ENCODE peak calls at places on chromosomes 7 and 10, in eight cellular contexts. P is foreskin keratinocyte, G is H9, U is Peyer's patch, I is lower lobe of right lung, Q is uterus, L is GM23338, S is HAP-1. F is an unnamed sample. For H3K4me1, the result is how much of the 10 kb centered on the place peaks cover.

GRCh38 chr10:118057351-118057750 is 10.6 kb upstream of the RAB11FIP2 start:
- DNase-seq in P (no peak), G (peak), U (no peak), I (no peak), Q (no peak), L (peak), S (no peak), F (no peak)

GRCh38 chr7:100791881-100792666 is 35.2 kb downstream of the EPHB4 start:
- DNase-seq in P (no peak), G (no peak), U (no peak), I (no peak), Q (no peak), L (no peak), S (no peak), F (no peak)

GRCh38 chr7:23787272-23787671 is 77.3 kb downstream of the STK31 start:
- DNase-seq in P (no peak), G (no peak), U (no peak), I (no peak), Q (no peak), L (peak), S (no peak), F (no peak)

GRCh38 chr7:80721880-80722595 is 83.6 kb downstream of the CD36 start:
- DNase-seq in P (peak), G (no peak), U (no peak), I (peak), Q (peak), L (peak), S (no peak), F (peak)

GRCh38 chr10:69451784-69452251 is 553 bp downstream of the TSPAN15 start:
- DNase-seq in P (no peak), G (peak), U (peak), I (peak), Q (no peak), L (peak), S (peak), F (no peak)

GRCh38 chr7:47327698-47328391 is 254.1 kb downstream of the TNS3 start:
- DNase-seq in P (peak), G (peak), U (peak), I (peak), Q (peak), L (peak), S (peak), F (peak)

GRCh38 chr7:121301441-121302213 is 27.2 kb upstream of the WNT16 start:
- DNase-seq in P (peak), G (no peak), U (no peak), I (no peak), Q (no peak), L (no peak), S (no peak), F (no peak)

GRCh38 chr10:131112691-131113090 is 198.8 kb downstream of the TCERG1L start:
- DNase-seq in P (no peak), G (no peak), U (no peak), I (peak), Q (no peak), L (no peak), S (no peak), F (no peak)

GRCh38 chr10:117112220-117112619 is 25.9 kb downstream of the VAX1 start:
- DNase-seq in P (no peak), G (no peak), U (no peak), I (no peak), Q (no peak), L (peak), S (peak), F (no peak)

GRCh38 chr7:130445008-130445407 is 4.2 kb upstream of the CEP41 start:
- DNase-seq in P (no peak), G (no peak), U (no peak), I (no peak), Q (no peak), L (no peak), S (no peak), F (no peak)

GRCh38 chr7:102152672-102153585 is 133.7 kb upstream of the SH2B2 start:
- DNase-seq in P (peak), G (peak), U (peak), I (no peak), Q (peak), L (peak), S (peak), F (no peak)

GRCh38 chr7:5354460-5355279 is 69.0 kb downstream of the TNRC18 start:
- DNase-seq in P (no peak), G (peak), U (peak), I (no peak), Q (peak), L (peak), S (no peak), F (peak)

GRCh38 chr10:35413985-35414861 is 77.9 kb downstream of the CCNY start:
- DNase-seq in P (no peak), G (no peak), U (no peak), I (no peak), Q (peak), L (no peak), S (no peak), F (peak)

GRCh38 chr7:41711283-41712064 is 8.6 kb upstream of the INHBA start:
- DNase-seq in P (peak), G (peak), U (no peak), I (peak), Q (no peak), L (peak), S (peak), F (no peak)

GRCh38 chr10:35765039-35765662 is 123.1 kb upstream of the FZD8 start:
- DNase-seq in P (no peak), G (peak), U (no peak), I (peak), Q (no peak), L (peak), S (no peak), F (no peak)

GRCh38 chr10:101028446-101029244 is 2.3 kb downstream of the PDZD7 start:
- DNase-seq in P (no peak), G (no peak), U (peak), I (no peak), Q (no peak), L (no peak), S (no peak), F (no peak)

GRCh38 chr7:79412438-79412837 is 41.0 kb downstream of the MAGI2 start:
- DNase-seq in P (no peak), G (no peak), U (no peak), I (no peak), Q (no peak), L (no peak), S (no peak), F (no peak)

GRCh38 chr10:118629211-118629610 is 33.8 kb upstream of the PRLHR start:
- DNase-seq in P (no peak), G (no peak), U (no peak), I (no peak), Q (peak), L (no peak), S (no peak), F (no peak)

GRCh38 chr10:78035933-78036583 is 2.4 kb downstream of the RPS24 start:
- DNase-seq in P (no peak), G (no peak), U (no peak), I (no peak), Q (no peak), L (no peak), S (no peak), F (no peak)

GRCh38 chr10:104315486-104315921 is 22.8 kb downstream of the ITPRIP start:
- DNase-seq in P (no peak), G (no peak), U (no peak), I (no peak), Q (no peak), L (no peak), S (no peak), F (no peak)

GRCh38 chr7:2175091-2175490 is 57.7 kb downstream of the MAD1L1 start:
- DNase-seq in P (no peak), G (no peak), U (no peak), I (no peak), Q (no peak), L (no peak), S (no peak), F (peak)

GRCh38 chr7:24786941-24787340 is 29.7 kb upstream of the GSDME start:
- DNase-seq in P (peak), G (no peak), U (no peak), I (peak), Q (no peak), L (no peak), S (no peak), F (no peak)

GRCh38 chr10:88165849-88166271 is 302.4 kb downstream of the PTEN start:
- DNase-seq in P (no peak), G (no peak), U (no peak), I (no peak), Q (no peak), L (no peak), S (peak), F (no peak)

DNA sequence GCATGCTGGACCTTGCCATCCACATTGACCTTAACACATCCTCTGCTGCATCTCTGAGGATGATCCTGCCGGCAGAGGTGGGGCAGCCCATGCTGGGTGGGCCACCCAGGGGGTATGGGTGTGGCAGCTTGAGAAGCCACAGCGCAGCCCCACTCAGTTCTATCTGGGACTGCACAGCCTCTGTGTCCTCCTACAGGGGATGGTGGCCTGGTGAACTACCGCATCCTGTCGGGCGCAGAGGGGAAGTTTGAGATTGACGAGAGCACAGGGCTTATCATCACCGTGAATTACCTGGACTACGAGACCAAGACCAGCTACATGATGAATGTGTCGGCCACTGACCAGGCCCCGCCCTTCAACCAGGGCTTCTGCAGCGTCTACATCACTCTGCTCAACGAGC is 12.2 kb upstream of the C10orf105 start:
- DNase-seq in P (no peak), G (no peak), U (no peak), I (no peak), Q (no peak), L (no peak), S (no peak), F (no peak)
- H3K4me1 ChIP-seq in P (under half), G (under half), U (under half), I (half or more), Q (under half), L (under half), S (under half), F (under half)

GRCh38 chr10:17429490-17429889 is 24.9 kb downstream of the ST8SIA6 start:
- DNase-seq in P (no peak), G (no peak), U (no peak), I (no peak), Q (no peak), L (no peak), S (no peak), F (no peak)
- H3K4me1 ChIP-seq in P (under half), G (under half), U (under half), I (under half), Q (under half), L (under half), S (under half), F (under half)

GRCh38 chr10:13500201-13500600 is 28.6 kb downstream of the BEND7 start:
- DNase-seq in P (no peak), G (no peak), U (no peak), I (no peak), Q (no peak), L (no peak), S (no peak), F (no peak)

GRCh38 chr10:13502384-13502783 is 26.4 kb downstream of the BEND7 start:
- DNase-seq in P (no peak), G (no peak), U (no peak), I (no peak), Q (no peak), L (no peak), S (no peak), F (no peak)

GRCh38 chr10:13503745-13504463 is 24.9 kb downstream of the BEND7 start:
- DNase-seq in P (peak), G (no peak), U (no peak), I (no peak), Q (no peak), L (no peak), S (no peak), F (no peak)

DNA sequence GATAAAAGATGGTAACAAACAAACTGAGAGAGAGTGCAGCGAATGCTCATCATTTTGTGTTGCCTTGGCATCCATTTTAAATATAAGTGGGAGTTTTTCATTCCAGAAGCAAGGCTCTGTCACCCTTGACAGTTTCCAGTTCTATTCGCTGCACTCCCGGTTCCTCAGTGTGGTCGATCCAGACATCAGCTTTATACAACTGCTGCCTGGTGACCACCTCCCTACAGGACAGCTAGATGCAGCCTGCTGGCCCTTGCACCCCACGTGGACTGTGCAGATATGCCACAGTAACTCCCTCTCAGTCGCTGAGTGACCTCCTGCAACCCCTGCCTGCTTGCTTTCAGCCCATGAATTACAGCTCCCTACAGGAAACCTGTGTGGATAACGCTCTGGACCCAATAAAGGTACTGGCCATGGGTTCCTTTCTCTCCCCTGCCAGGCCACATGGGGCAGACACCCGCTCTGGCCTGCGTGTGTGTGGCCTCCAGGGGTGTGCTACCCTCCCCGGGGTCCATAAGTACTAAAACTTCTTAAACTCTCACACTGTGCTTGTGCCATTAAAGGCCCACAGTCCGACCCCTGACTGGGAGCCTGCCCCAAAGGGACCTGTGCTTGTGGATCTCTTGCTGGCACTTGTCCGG is 23.7 kb downstream of the BEND7 start:
- DNase-seq in P (no peak), G (no peak), U (no peak), I (no peak), Q (no peak), L (no peak), S (no peak), F (no peak)
- H3K4me1 ChIP-seq in P (under half), G (under half), U (under half), I (under half), Q (under half), L (under half), S (under half), F (under half)

GRCh38 chr10:124706876-124707516 is 37.2 kb downstream of the FAM53B start:
- DNase-seq in P (no peak), G (no peak), U (peak), I (no peak), Q (no peak), L (no peak), S (no peak), F (no peak)

GRCh38 chr10:124708922-124709520 is 35.2 kb downstream of the FAM53B start:
- DNase-seq in P (no peak), G (no peak), U (peak), I (no peak), Q (no peak), L (peak), S (no peak), F (no peak)

GRCh38 chr10:124708246-124708779 is 35.9 kb downstream of the FAM53B start:
- DNase-seq in P (no peak), G (no peak), U (peak), I (no peak), Q (no peak), L (no peak), S (no peak), F (no peak)

GRCh38 chr10:124706462-124706857 is 37.7 kb downstream of the FAM53B start:
- DNase-seq in P (no peak), G (no peak), U (peak), I (no peak), Q (no peak), L (no peak), S (no peak), F (no peak)

DNA sequence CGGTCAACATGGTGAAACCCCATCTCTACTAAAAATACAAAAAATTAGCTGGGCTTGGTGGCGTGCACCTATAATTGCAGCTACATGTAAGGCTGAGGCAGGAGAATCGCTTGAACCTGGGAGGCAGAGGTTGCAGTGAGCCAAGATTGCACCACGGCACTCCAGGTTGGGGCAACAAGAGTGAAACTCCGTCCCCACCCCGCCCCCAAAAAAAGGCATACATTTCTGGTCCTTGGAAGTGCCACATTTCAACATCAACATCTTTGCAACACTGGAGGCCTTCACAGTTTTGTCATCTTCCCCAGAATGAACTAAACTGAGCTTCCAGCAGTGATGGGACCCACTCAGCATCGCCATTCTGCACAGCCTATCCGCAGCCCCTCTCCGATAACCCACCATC is 36.6 kb downstream of the FAM53B start:
- DNase-seq in P (no peak), G (no peak), U (peak), I (no peak), Q (no peak), L (no peak), S (no peak), F (no peak)
- H3K4me1 ChIP-seq in P (under half), G (under half), U (half or more), I (half or more), Q (under half), L (under half), S (under half), F (half or more)

GRCh38 chr10:123858907-123859650 is 32.5 kb downstream of the CPXM2 start:
- DNase-seq in P (no peak), G (no peak), U (no peak), I (no peak), Q (no peak), L (no peak), S (no peak), F (no peak)
- H3K4me1 ChIP-seq in P (under half), G (under half), U (under half), I (under half), Q (under half), L (under half), S (under half), F (under half)

GRCh38 chr7:114835303-114835702 is 86.6 kb upstream of the MDFIC start:
- DNase-seq in P (no peak), G (no peak), U (no peak), I (no peak), Q (no peak), L (no peak), S (no peak), F (no peak)

GRCh38 chr7:114830952-114831351 is 90.9 kb upstream of the MDFIC start:
- DNase-seq in P (no peak), G (no peak), U (no peak), I (no peak), Q (no peak), L (no peak), S (no peak), F (no peak)

GRCh38 chr7:114832906-114833595 is 88.8 kb upstream of the MDFIC start:
- DNase-seq in P (no peak), G (no peak), U (no peak), I (no peak), Q (no peak), L (no peak), S (no peak), F (no peak)

DNA sequence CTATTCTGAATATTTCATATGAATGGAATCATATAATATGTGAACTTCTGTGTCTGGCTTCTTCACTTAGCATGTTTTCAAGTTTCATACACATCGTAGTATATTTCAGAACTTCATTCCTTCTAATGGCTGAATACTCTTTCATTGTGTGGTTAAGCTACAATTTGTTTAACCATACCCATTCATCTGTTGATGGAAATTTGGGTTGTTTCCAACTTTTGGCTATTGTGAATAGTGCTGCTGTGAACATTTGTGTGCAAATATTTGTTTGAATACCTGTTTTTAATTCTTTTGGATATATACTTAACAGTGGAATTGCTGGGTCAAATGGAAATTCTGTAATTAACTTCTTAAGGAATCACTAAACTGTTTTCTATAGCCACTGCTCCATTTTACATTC is 86.0 kb upstream of the MDFIC start:
- DNase-seq in P (no peak), G (no peak), U (no peak), I (no peak), Q (no peak), L (no peak), S (no peak), F (no peak)
- H3K4me1 ChIP-seq in P (under half), G (under half), U (under half), I (under half), Q (under half), L (under half), S (under half), F (under half)

DNA sequence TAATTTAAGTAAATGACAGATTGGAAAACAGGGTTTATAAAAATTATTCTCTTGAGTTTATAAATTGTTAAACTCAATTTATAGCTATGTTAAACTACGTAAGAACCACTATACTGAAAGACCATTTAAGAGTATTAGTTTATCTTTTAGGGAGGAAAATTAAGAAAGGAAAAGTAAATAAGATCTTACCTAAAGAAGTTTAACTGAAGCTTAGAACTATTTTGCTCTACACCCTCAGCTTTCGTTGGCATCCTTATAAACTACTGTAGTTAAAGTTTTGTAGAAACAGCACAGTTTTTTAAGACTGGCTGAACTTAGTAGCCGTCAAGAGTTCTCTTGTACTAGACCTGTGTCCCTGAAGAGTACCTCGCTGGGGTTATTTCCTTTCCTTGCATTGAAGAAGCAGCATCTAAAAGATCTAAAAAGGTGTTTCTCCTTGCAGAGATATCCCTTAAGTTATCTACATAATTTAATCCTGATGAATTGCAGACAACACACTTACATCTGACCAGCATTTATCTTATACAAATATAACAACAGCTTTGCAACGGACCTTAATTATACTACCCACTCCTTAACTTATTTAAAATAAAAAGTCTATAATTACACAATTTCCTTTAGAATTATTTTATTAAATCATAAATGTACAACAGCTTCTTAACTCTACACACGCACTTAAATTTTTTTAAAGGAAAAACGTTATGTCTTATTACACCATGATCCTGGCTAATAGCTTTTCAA is 9.1 kb downstream of the HNRNPA2B1 start:
- DNase-seq in P (no peak), G (no peak), U (no peak), I (no peak), Q (no peak), L (no peak), S (no peak), F (no peak)
- H3K4me1 ChIP-seq in P (under half), G (under half), U (under half), I (half or more), Q (under half), L (under half), S (under half), F (under half)